ENCODE peak calls at places on chromosomes 5 and 9, in nine cellular contexts. O is HuH-7; D is T-helper 2 cell; A is right atrium auricular region; S is EH; M is NCI-H2029; J is naive thymus-derived CD8-positive, alpha-beta T cell; B is psoas muscle; T is EL. Q is an unnamed sample.
A peak's percentile ranks its signal among the peaks of the same experiment; 100 is the strongest.

GRCh38 chr9:19748278-19749126 is 40.3 kb downstream of the SLC24A2 start:
- DNase-seq in S (no peak), M (no peak), A (no peak), B (no peak), T (no peak), J (no peak), D (peak; percentile 66), O (no peak), Q (no peak)

GRCh38 chr5:95794070-95794516 is 28.4 kb downstream of the GLRX start:
- DNase-seq in T (peak; percentile 79), S (peak; percentile 85), J (no peak), O (no peak), B (no peak), M (no peak), A (no peak), D (no peak), Q (no peak)

GRCh38 chr9:125902224-125902623 is 155.1 kb downstream of the PBX3 start:
- DNase-seq in D (no peak), J (no peak), B (no peak), T (peak; percentile 28), A (no peak), O (no peak), S (peak; percentile 28), M (no peak), Q (no peak)

GRCh38 chr5:115415143-115415491 is 118.7 kb upstream of the CCDC112 start:
- DNase-seq in D (no peak), O (peak; percentile 9), B (no peak), S (peak; percentile 48), J (no peak), M (peak; percentile 71), A (no peak), T (peak; percentile 62), Q (no peak)

GRCh38 chr9:138022121-138022741 is 144.6 kb downstream of the CACNA1B start:
- DNase-seq in S (no peak), D (peak; percentile 30), M (peak; percentile 87), O (peak; percentile 34), J (no peak), A (peak; percentile 18), B (no peak), T (no peak), Q (no peak)

GRCh38 chr5:155728857-155729683 is 597.9 kb upstream of the SGCD start:
- DNase-seq in T (no peak), M (peak; percentile 34), A (no peak), J (no peak), O (no peak), D (peak; percentile 9), S (no peak), B (no peak), Q (no peak)

GRCh38 chr5:133240425-133241091 is 188.7 kb downstream of the HSPA4 start:
- DNase-seq in B (no peak), T (peak; percentile 97), O (no peak), A (peak; percentile 66), S (peak; percentile 98), M (peak; percentile 72), J (no peak), D (peak; percentile 87), Q (peak; percentile 66)

GRCh38 chr9:116270559-116270958 is 117.0 kb downstream of the PAPPA start:
- DNase-seq in B (no peak), A (no peak), O (no peak), M (no peak), T (no peak), S (no peak), D (no peak), J (no peak), Q (no peak)

GRCh38 chr9:130042406-130042930 is 521 bp downstream of the FNBP1 start:
- DNase-seq in M (no peak), B (peak; percentile 47), J (no peak), O (peak; percentile 37), A (no peak), S (peak; percentile 34), T (peak; percentile 30), D (no peak), Q (peak; percentile 17)

GRCh38 chr5:150780180-150780692 is 1.7 kb downstream of the SMIM3 start:
- DNase-seq in M (no peak), B (peak; percentile 46), S (peak; percentile 80), J (no peak), O (no peak), D (peak; percentile 46), A (peak; percentile 78), T (peak; percentile 68), Q (no peak)

GRCh38 chr9:89359018-89359417 is 40.7 kb downstream of the SECISBP2 start:
- DNase-seq in J (no peak), O (no peak), B (no peak), A (no peak), D (no peak), M (peak; percentile 80), S (no peak), T (no peak), Q (no peak)

GRCh38 chr5:174306345-174307030 is 261.0 kb downstream of the NSG2 start:
- DNase-seq in D (no peak), S (peak; percentile 70), T (peak; percentile 22), O (no peak), B (no peak), M (no peak), J (no peak), A (peak; percentile 18), Q (no peak)

GRCh38 chr5:7878381-7878873 is 9.5 kb downstream of the MTRR start:
- DNase-seq in S (peak; percentile 20), A (no peak), D (peak; percentile 67), B (no peak), J (no peak), M (peak; percentile 21), O (no peak), T (peak; percentile 30), Q (no peak)

GRCh38 chr5:167949435-167949834 is 342.0 kb upstream of the WWC1 start:
- DNase-seq in O (no peak), A (no peak), M (no peak), J (no peak), S (no peak), D (peak; percentile 5), T (no peak), B (no peak), Q (no peak)

Q was measured in amniotic stem cell.